ENCODE peak calls at places on chromosomes 16 and 17, in nine cellular contexts. One of them, this sample, is unnamed.

GRCh38 chr16:75108792-75109731 is 7.5 kb downstream of the LDHD start:
- DNase-seq in HCT116: peak; percentile 78
- DNase-seq in MCF 10A: peak; percentile 99
- DNase-seq in left ventricle myocardium superior: peak; percentile 92
- DNase-seq in DMS153: peak; percentile 71
- DNase-seq in effector memory CD4-positive, alpha-beta T cell: peak; percentile 70
- DNase-seq in endothelial cell: no peak
- DNase-seq in naive thymus-derived CD4-positive, alpha-beta T cell: no peak
- DNase-seq in NCI-H526 treated with DMSO at 0.1 percent for 48 hours: no peak
- DNase-seq in this sample: peak; percentile 98

GRCh38 chr16:20904507-20905079 is 4.0 kb downstream of the LYRM1 start:
- DNase-seq in left ventricle myocardium superior: no peak
- DNase-seq in naive thymus-derived CD4-positive, alpha-beta T cell: peak; percentile 49
- DNase-seq in MCF 10A: peak; percentile 42
- DNase-seq in DMS153: peak; percentile 67
- DNase-seq in endothelial cell: no peak
- DNase-seq in HCT116: peak; percentile 85
- DNase-seq in NCI-H526 treated with DMSO at 0.1 percent for 48 hours: peak; percentile 95
- DNase-seq in effector memory CD4-positive, alpha-beta T cell: no peak
- DNase-seq in this sample: peak; percentile 78

GRCh38 chr17:3712811-3713463 is 10.8 kb upstream of the HASPIN start:
- DNase-seq in naive thymus-derived CD4-positive, alpha-beta T cell: no peak
- DNase-seq in MCF 10A: no peak
- DNase-seq in effector memory CD4-positive, alpha-beta T cell: no peak
- DNase-seq in DMS153: no peak
- DNase-seq in endothelial cell: no peak
- DNase-seq in HCT116: no peak
- DNase-seq in NCI-H526 treated with DMSO at 0.1 percent for 48 hours: no peak
- DNase-seq in left ventricle myocardium superior: no peak
- DNase-seq in this sample: no peak

GRCh38 chr16:12794486-12795399 is 8.9 kb downstream of the CPPED1 start:
- DNase-seq in NCI-H526 treated with DMSO at 0.1 percent for 48 hours: no peak
- DNase-seq in left ventricle myocardium superior: peak; percentile 72
- DNase-seq in HCT116: no peak
- DNase-seq in MCF 10A: no peak
- DNase-seq in DMS153: no peak
- DNase-seq in endothelial cell: no peak
- DNase-seq in naive thymus-derived CD4-positive, alpha-beta T cell: no peak
- DNase-seq in effector memory CD4-positive, alpha-beta T cell: no peak
- DNase-seq in this sample: no peak

GRCh38 chr17:82858376-82859126 is 18.7 kb upstream of the ZNF750 start:
- DNase-seq in left ventricle myocardium superior: peak; percentile 25
- DNase-seq in MCF 10A: no peak
- DNase-seq in endothelial cell: no peak
- DNase-seq in HCT116: no peak
- DNase-seq in NCI-H526 treated with DMSO at 0.1 percent for 48 hours: no peak
- DNase-seq in DMS153: no peak
- DNase-seq in naive thymus-derived CD4-positive, alpha-beta T cell: peak; percentile 22
- DNase-seq in effector memory CD4-positive, alpha-beta T cell: peak; percentile 32
- DNase-seq in this sample: peak; percentile 57

GRCh38 chr16:11149011-11149616 is 106.9 kb downstream of the SOCS1 start:
- DNase-seq in NCI-H526 treated with DMSO at 0.1 percent for 48 hours: no peak
- DNase-seq in MCF 10A: no peak
- DNase-seq in effector memory CD4-positive, alpha-beta T cell: no peak
- DNase-seq in DMS153: no peak
- DNase-seq in naive thymus-derived CD4-positive, alpha-beta T cell: no peak
- DNase-seq in endothelial cell: no peak
- DNase-seq in left ventricle myocardium superior: peak; percentile 53
- DNase-seq in HCT116: no peak
- DNase-seq in this sample: no peak

GRCh38 chr16:31472559-31473203 is 729 bp downstream of the TGFB1I1 start:
- DNase-seq in endothelial cell: peak; percentile 64
- DNase-seq in left ventricle myocardium superior: peak; percentile 91
- DNase-seq in effector memory CD4-positive, alpha-beta T cell: no peak
- DNase-seq in NCI-H526 treated with DMSO at 0.1 percent for 48 hours: no peak
- DNase-seq in DMS153: peak; percentile 36
- DNase-seq in HCT116: peak; percentile 90
- DNase-seq in naive thymus-derived CD4-positive, alpha-beta T cell: no peak
- DNase-seq in MCF 10A: peak; percentile 88
- DNase-seq in this sample: peak; percentile 90

GRCh38 chr17:17855976-17856375 is 19.2 kb upstream of the SREBF1 start:
- DNase-seq in effector memory CD4-positive, alpha-beta T cell: no peak
- DNase-seq in NCI-H526 treated with DMSO at 0.1 percent for 48 hours: no peak
- DNase-seq in DMS153: no peak
- DNase-seq in HCT116: no peak
- DNase-seq in left ventricle myocardium superior: peak; percentile 34
- DNase-seq in endothelial cell: no peak
- DNase-seq in naive thymus-derived CD4-positive, alpha-beta T cell: no peak
- DNase-seq in MCF 10A: peak; percentile 25
- DNase-seq in this sample: no peak

GRCh38 chr17:57084361-57084801 is 665 bp upstream of the AKAP1 start:
- DNase-seq in endothelial cell: no peak
- DNase-seq in NCI-H526 treated with DMSO at 0.1 percent for 48 hours: no peak
- DNase-seq in DMS153: no peak
- DNase-seq in effector memory CD4-positive, alpha-beta T cell: no peak
- DNase-seq in HCT116: no peak
- DNase-seq in left ventricle myocardium superior: no peak
- DNase-seq in naive thymus-derived CD4-positive, alpha-beta T cell: no peak
- DNase-seq in MCF 10A: no peak
- DNase-seq in this sample: peak; percentile 65

GRCh38 chr17:31593806-31594205 is 202.3 kb downstream of the RAB11FIP4 start:
- DNase-seq in effector memory CD4-positive, alpha-beta T cell: no peak
- DNase-seq in MCF 10A: peak; percentile 53
- DNase-seq in HCT116: no peak
- DNase-seq in NCI-H526 treated with DMSO at 0.1 percent for 48 hours: no peak
- DNase-seq in endothelial cell: no peak
- DNase-seq in naive thymus-derived CD4-positive, alpha-beta T cell: no peak
- DNase-seq in DMS153: no peak
- DNase-seq in left ventricle myocardium superior: peak; percentile 55
- DNase-seq in this sample: peak; percentile 58

GRCh38 chr17:29256735-29257466 is 10.2 kb downstream of the CRYBA1 start:
- DNase-seq in NCI-H526 treated with DMSO at 0.1 percent for 48 hours: no peak
- DNase-seq in endothelial cell: no peak
- DNase-seq in HCT116: no peak
- DNase-seq in MCF 10A: peak; percentile 44
- DNase-seq in effector memory CD4-positive, alpha-beta T cell: no peak
- DNase-seq in DMS153: no peak
- DNase-seq in naive thymus-derived CD4-positive, alpha-beta T cell: no peak
- DNase-seq in left ventricle myocardium superior: no peak
- DNase-seq in this sample: no peak

GRCh38 chr17:6454495-6455320 is 10.5 kb downstream of the PIMREG start:
- DNase-seq in NCI-H526 treated with DMSO at 0.1 percent for 48 hours: no peak
- DNase-seq in DMS153: no peak
- DNase-seq in HCT116: no peak
- DNase-seq in MCF 10A: no peak
- DNase-seq in endothelial cell: no peak
- DNase-seq in naive thymus-derived CD4-positive, alpha-beta T cell: no peak
- DNase-seq in left ventricle myocardium superior: no peak
- DNase-seq in effector memory CD4-positive, alpha-beta T cell: no peak
- DNase-seq in this sample: no peak

GRCh38 chr17:1006054-1006453 is 9.1 kb downstream of the TIMM22 start:
- DNase-seq in NCI-H526 treated with DMSO at 0.1 percent for 48 hours: no peak
- DNase-seq in HCT116: no peak
- DNase-seq in endothelial cell: no peak
- DNase-seq in MCF 10A: no peak
- DNase-seq in left ventricle myocardium superior: peak; percentile 48
- DNase-seq in naive thymus-derived CD4-positive, alpha-beta T cell: no peak
- DNase-seq in effector memory CD4-positive, alpha-beta T cell: no peak
- DNase-seq in DMS153: peak; percentile 3
- DNase-seq in this sample: no peak

GRCh38 chr16:24102120-24102740 is 153.9 kb upstream of the CACNG3 start:
- DNase-seq in MCF 10A: no peak
- DNase-seq in left ventricle myocardium superior: no peak
- DNase-seq in endothelial cell: no peak
- DNase-seq in naive thymus-derived CD4-positive, alpha-beta T cell: no peak
- DNase-seq in NCI-H526 treated with DMSO at 0.1 percent for 48 hours: no peak
- DNase-seq in DMS153: peak; percentile 48
- DNase-seq in effector memory CD4-positive, alpha-beta T cell: no peak
- DNase-seq in HCT116: no peak
- DNase-seq in this sample: no peak

GRCh38 chr17:8152981-8153549 is 861 bp upstream of the PER1 start:
- DNase-seq in naive thymus-derived CD4-positive, alpha-beta T cell: no peak
- DNase-seq in left ventricle myocardium superior: peak; percentile 38
- DNase-seq in NCI-H526 treated with DMSO at 0.1 percent for 48 hours: no peak
- DNase-seq in effector memory CD4-positive, alpha-beta T cell: no peak
- DNase-seq in DMS153: no peak
- DNase-seq in MCF 10A: no peak
- DNase-seq in HCT116: no peak
- DNase-seq in endothelial cell: no peak
- DNase-seq in this sample: no peak

GRCh38 chr17:56314026-56314425 is 160.8 kb downstream of the ANKFN1 start:
- DNase-seq in DMS153: no peak
- DNase-seq in endothelial cell: no peak
- DNase-seq in HCT116: no peak
- DNase-seq in left ventricle myocardium superior: no peak
- DNase-seq in naive thymus-derived CD4-positive, alpha-beta T cell: no peak
- DNase-seq in effector memory CD4-positive, alpha-beta T cell: no peak
- DNase-seq in NCI-H526 treated with DMSO at 0.1 percent for 48 hours: no peak
- DNase-seq in MCF 10A: peak; percentile 39
- DNase-seq in this sample: peak; percentile 7

GRCh38 chr17:41602524-41602923 is 10.0 kb downstream of the KRT16 start:
- DNase-seq in HCT116: no peak
- DNase-seq in left ventricle myocardium superior: no peak
- DNase-seq in effector memory CD4-positive, alpha-beta T cell: no peak
- DNase-seq in NCI-H526 treated with DMSO at 0.1 percent for 48 hours: no peak
- DNase-seq in MCF 10A: no peak
- DNase-seq in DMS153: no peak
- DNase-seq in endothelial cell: no peak
- DNase-seq in naive thymus-derived CD4-positive, alpha-beta T cell: no peak
- DNase-seq in this sample: no peak

GRCh38 chr16:89115216-89115949 is 21.7 kb downstream of the ACSF3 start:
- DNase-seq in NCI-H526 treated with DMSO at 0.1 percent for 48 hours: no peak
- DNase-seq in left ventricle myocardium superior: peak; percentile 83
- DNase-seq in DMS153: no peak
- DNase-seq in HCT116: no peak
- DNase-seq in MCF 10A: no peak
- DNase-seq in endothelial cell: no peak
- DNase-seq in naive thymus-derived CD4-positive, alpha-beta T cell: peak; percentile 98
- DNase-seq in effector memory CD4-positive, alpha-beta T cell: peak; percentile 84
- DNase-seq in this sample: peak; percentile 46

GRCh38 chr16:17668411-17668810 is 197.7 kb upstream of the XYLT1 start:
- DNase-seq in HCT116: no peak
- DNase-seq in naive thymus-derived CD4-positive, alpha-beta T cell: no peak
- DNase-seq in NCI-H526 treated with DMSO at 0.1 percent for 48 hours: no peak
- DNase-seq in MCF 10A: no peak
- DNase-seq in endothelial cell: no peak
- DNase-seq in left ventricle myocardium superior: no peak
- DNase-seq in DMS153: no peak
- DNase-seq in effector memory CD4-positive, alpha-beta T cell: no peak
- DNase-seq in this sample: no peak

GRCh38 chr17:8447816-8448215 is 12.1 kb downstream of the NDEL1 start:
- DNase-seq in endothelial cell: no peak
- DNase-seq in MCF 10A: no peak
- DNase-seq in DMS153: no peak
- DNase-seq in left ventricle myocardium superior: no peak
- DNase-seq in NCI-H526 treated with DMSO at 0.1 percent for 48 hours: no peak
- DNase-seq in effector memory CD4-positive, alpha-beta T cell: no peak
- DNase-seq in naive thymus-derived CD4-positive, alpha-beta T cell: no peak
- DNase-seq in HCT116: no peak
- DNase-seq in this sample: no peak

GRCh38 chr17:2043785-2044184 is 2.0 kb downstream of the OVCA2 start:
- DNase-seq in HCT116: no peak
- DNase-seq in left ventricle myocardium superior: no peak
- DNase-seq in NCI-H526 treated with DMSO at 0.1 percent for 48 hours: no peak
- DNase-seq in naive thymus-derived CD4-positive, alpha-beta T cell: no peak
- DNase-seq in DMS153: no peak
- DNase-seq in effector memory CD4-positive, alpha-beta T cell: no peak
- DNase-seq in MCF 10A: peak; percentile 67
- DNase-seq in endothelial cell: no peak
- DNase-seq in this sample: no peak

GRCh38 chr17:29390856-29391631 is 881 bp downstream of the TAOK1 start:
- DNase-seq in effector memory CD4-positive, alpha-beta T cell: no peak
- DNase-seq in left ventricle myocardium superior: no peak
- DNase-seq in naive thymus-derived CD4-positive, alpha-beta T cell: no peak
- DNase-seq in MCF 10A: peak; percentile 38
- DNase-seq in NCI-H526 treated with DMSO at 0.1 percent for 48 hours: peak; percentile 67
- DNase-seq in endothelial cell: peak; percentile 19
- DNase-seq in DMS153: no peak
- DNase-seq in HCT116: no peak
- DNase-seq in this sample: no peak

GRCh38 chr16:81723098-81723723 is 55.9 kb upstream of the PLCG2 start:
- DNase-seq in naive thymus-derived CD4-positive, alpha-beta T cell: peak; percentile 51
- DNase-seq in effector memory CD4-positive, alpha-beta T cell: no peak
- DNase-seq in MCF 10A: peak; percentile 86
- DNase-seq in DMS153: peak; percentile 70
- DNase-seq in endothelial cell: peak; percentile 54
- DNase-seq in left ventricle myocardium superior: no peak
- DNase-seq in HCT116: peak; percentile 92
- DNase-seq in NCI-H526 treated with DMSO at 0.1 percent for 48 hours: peak; percentile 65
- DNase-seq in this sample: peak; percentile 71

GRCh38 chr17:51044964-51045363 is 75.7 kb downstream of the SPAG9 start:
- DNase-seq in naive thymus-derived CD4-positive, alpha-beta T cell: no peak
- DNase-seq in NCI-H526 treated with DMSO at 0.1 percent for 48 hours: no peak
- DNase-seq in HCT116: no peak
- DNase-seq in endothelial cell: no peak
- DNase-seq in left ventricle myocardium superior: no peak
- DNase-seq in DMS153: no peak
- DNase-seq in MCF 10A: no peak
- DNase-seq in effector memory CD4-positive, alpha-beta T cell: no peak
- DNase-seq in this sample: no peak

GRCh38 chr17:55690105-55690508 is 32.6 kb downstream of the TMEM100 start:
- DNase-seq in left ventricle myocardium superior: no peak
- DNase-seq in naive thymus-derived CD4-positive, alpha-beta T cell: no peak
- DNase-seq in effector memory CD4-positive, alpha-beta T cell: no peak
- DNase-seq in endothelial cell: no peak
- DNase-seq in DMS153: no peak
- DNase-seq in NCI-H526 treated with DMSO at 0.1 percent for 48 hours: no peak
- DNase-seq in HCT116: no peak
- DNase-seq in MCF 10A: peak; percentile 17
- DNase-seq in this sample: no peak

GRCh38 chr17:64384253-64385186 is 6.1 kb downstream of the PECAM1 start:
- DNase-seq in MCF 10A: peak; percentile 22
- DNase-seq in NCI-H526 treated with DMSO at 0.1 percent for 48 hours: no peak
- DNase-seq in HCT116: no peak
- DNase-seq in naive thymus-derived CD4-positive, alpha-beta T cell: no peak
- DNase-seq in endothelial cell: no peak
- DNase-seq in DMS153: no peak
- DNase-seq in left ventricle myocardium superior: no peak
- DNase-seq in effector memory CD4-positive, alpha-beta T cell: no peak
- DNase-seq in this sample: no peak

GRCh38 chr17:27490391-27490790 is 34.1 kb downstream of the KSR1 start:
- DNase-seq in endothelial cell: no peak
- DNase-seq in HCT116: no peak
- DNase-seq in left ventricle myocardium superior: no peak
- DNase-seq in MCF 10A: no peak
- DNase-seq in effector memory CD4-positive, alpha-beta T cell: no peak
- DNase-seq in DMS153: no peak
- DNase-seq in NCI-H526 treated with DMSO at 0.1 percent for 48 hours: no peak
- DNase-seq in naive thymus-derived CD4-positive, alpha-beta T cell: no peak
- DNase-seq in this sample: no peak

GRCh38 chr17:37519241-37519985 is 29.7 kb downstream of the DUSP14 start:
- DNase-seq in effector memory CD4-positive, alpha-beta T cell: no peak
- DNase-seq in MCF 10A: no peak
- DNase-seq in naive thymus-derived CD4-positive, alpha-beta T cell: no peak
- DNase-seq in DMS153: no peak
- DNase-seq in left ventricle myocardium superior: no peak
- DNase-seq in endothelial cell: no peak
- DNase-seq in NCI-H526 treated with DMSO at 0.1 percent for 48 hours: no peak
- DNase-seq in HCT116: no peak
- DNase-seq in this sample: no peak

GRCh38 chr17:10286324-10286723 is 86.5 kb downstream of the MYH13 start:
- DNase-seq in naive thymus-derived CD4-positive, alpha-beta T cell: no peak
- DNase-seq in endothelial cell: peak; percentile 35
- DNase-seq in left ventricle myocardium superior: no peak
- DNase-seq in DMS153: no peak
- DNase-seq in NCI-H526 treated with DMSO at 0.1 percent for 48 hours: no peak
- DNase-seq in HCT116: no peak
- DNase-seq in effector memory CD4-positive, alpha-beta T cell: no peak
- DNase-seq in MCF 10A: no peak
- DNase-seq in this sample: no peak

GRCh38 chr17:40540448-40540847 is 24.8 kb downstream of the CCR7 start:
- DNase-seq in NCI-H526 treated with DMSO at 0.1 percent for 48 hours: no peak
- DNase-seq in DMS153: no peak
- DNase-seq in left ventricle myocardium superior: no peak
- DNase-seq in MCF 10A: no peak
- DNase-seq in endothelial cell: no peak
- DNase-seq in naive thymus-derived CD4-positive, alpha-beta T cell: no peak
- DNase-seq in effector memory CD4-positive, alpha-beta T cell: peak; percentile 52
- DNase-seq in HCT116: no peak
- DNase-seq in this sample: no peak

GRCh38 chr17:17416400-17417360 is 60.1 kb upstream of the MED9 start:
- DNase-seq in NCI-H526 treated with DMSO at 0.1 percent for 48 hours: no peak
- DNase-seq in left ventricle myocardium superior: peak; percentile 60
- DNase-seq in endothelial cell: no peak
- DNase-seq in effector memory CD4-positive, alpha-beta T cell: no peak
- DNase-seq in HCT116: no peak
- DNase-seq in naive thymus-derived CD4-positive, alpha-beta T cell: no peak
- DNase-seq in DMS153: peak; percentile 89
- DNase-seq in MCF 10A: peak; percentile 59
- DNase-seq in this sample: peak; percentile 22